ENCODE peak calls at places on chromosomes 3 and 15, in four cellular contexts. J, O, Y and Q are unnamed samples.

GRCh38 chr3:150545419-150546225 is 674 bp downstream of the SERP1 start:
- DNase-seq in O (peak), J (peak), Y (no peak), Q (peak)

GRCh38 chr3:24249523-24249922 is 245.1 kb downstream of the THRB start:
- DNase-seq in J (no peak), Y (no peak), O (no peak), Q (no peak)

GRCh38 chr3:169604568-169604967 is 58.9 kb downstream of the MECOM start:
- DNase-seq in Y (no peak), J (no peak), O (no peak), Q (no peak)

GRCh38 chr15:57510647-57511046 is 81.1 kb upstream of the MYZAP start:
- DNase-seq in J (peak), O (no peak), Y (no peak), Q (peak)

GRCh38 chr15:90203922-90204321 is 2.8 kb downstream of the SEMA4B start:
- DNase-seq in O (no peak), Y (no peak), J (no peak), Q (peak)

GRCh38 chr3:49868951-49869454 is 703 bp downstream of the CAMKV start:
- DNase-seq in J (no peak), Y (no peak), O (no peak), Q (no peak)

GRCh38 chr15:85800460-85801123 is 5.9 kb upstream of the KLHL25 start:
- DNase-seq in O (peak), Y (no peak), J (peak), Q (peak)

GRCh38 chr3:172454180-172454579 is 5.9 kb upstream of the GHSR start:
- DNase-seq in Y (no peak), O (no peak), J (no peak), Q (no peak)

GRCh38 chr3:62669161-62669560 is 206.1 kb downstream of the CADPS start:
- DNase-seq in J (no peak), Y (no peak), O (no peak), Q (no peak)

GRCh38 chr3:9135930-9136525 is 113.4 kb downstream of the SRGAP3 start:
- DNase-seq in Y (no peak), O (no peak), J (no peak), Q (no peak)

GRCh38 chr3:195253981-195254432 is 17.0 kb downstream of the XXYLT1 start:
- DNase-seq in J (no peak), O (no peak), Y (no peak), Q (no peak)

GRCh38 chr3:192833177-192833890 is 84.3 kb downstream of the MB21D2 start:
- DNase-seq in Y (peak), O (no peak), J (no peak), Q (peak)

GRCh38 chr3:49647741-49648140 is 26.4 kb upstream of the APEH start:
- DNase-seq in O (no peak), J (peak), Y (no peak), Q (no peak)

GRCh38 chr15:59738676-59739075 is 49.6 kb upstream of the BNIP2 start:
- DNase-seq in O (no peak), J (no peak), Y (no peak), Q (peak)

GRCh38 chr3:81612768-81613167 is 148.7 kb downstream of the GBE1 start:
- DNase-seq in O (no peak), J (no peak), Y (no peak), Q (no peak)

GRCh38 chr15:89822030-89822429 is 7.4 kb upstream of the ANPEP start:
- DNase-seq in Y (no peak), O (no peak), J (no peak), Q (no peak)

GRCh38 chr3:72839057-72839456 is 9.2 kb downstream of the SHQ1 start:
- DNase-seq in Y (no peak), O (no peak), J (no peak), Q (no peak)

GRCh38 chr3:124800511-124801374 is 70.5 kb downstream of the UMPS start:
- DNase-seq in J (peak), Y (no peak), O (no peak), Q (peak)

GRCh38 chr3:48411041-48411588 is 18.8 kb downstream of the PLXNB1 start:
- DNase-seq in O (no peak), Y (no peak), J (no peak), Q (no peak)

GRCh38 chr15:71392821-71393220 is 277.6 kb downstream of the THSD4 start:
- DNase-seq in J (no peak), O (no peak), Y (no peak), Q (no peak)

GRCh38 chr3:134473868-134474546 is 11.8 kb downstream of the ANAPC13 start:
- DNase-seq in J (peak), O (peak), Y (peak), Q (peak)

GRCh38 chr15:101429646-101430045 is 59.9 kb downstream of the PCSK6 start:
- DNase-seq in Y (no peak), J (no peak), O (no peak), Q (no peak)

GRCh38 chr3:64216706-64217105 is 8.6 kb downstream of the PRICKLE2 start:
- DNase-seq in O (no peak), Y (no peak), J (peak), Q (peak)

GRCh38 chr3:58334013-58334321 is 1.3 kb downstream of the PXK start:
- DNase-seq in O (no peak), Y (no peak), J (no peak), Q (no peak)

GRCh38 chr3:168801792-168802191 is 706.1 kb upstream of the GOLIM4 start:
- DNase-seq in Y (peak), J (no peak), O (no peak), Q (no peak)

GRCh38 chr3:64502284-64502683 is 185.5 kb downstream of the ADAMTS9 start:
- DNase-seq in O (no peak), J (no peak), Y (no peak), Q (no peak)

GRCh38 chr3:55412580-55412979 is 74.5 kb downstream of the WNT5A start:
- DNase-seq in O (no peak), J (no peak), Y (no peak), Q (no peak)

GRCh38 chr3:16366-16765 is 180.2 kb upstream of the CHL1 start:
- DNase-seq in Y (no peak), J (no peak), O (no peak), Q (no peak)

GRCh38 chr3:74614133-74614967 is at the start of gene CNTN3:
- DNase-seq in O (no peak), J (no peak), Y (no peak), Q (peak)

GRCh38 chr3:149480326-149481017 is 6.0 kb downstream of the TM4SF4 start:
- DNase-seq in J (peak), O (peak), Y (peak), Q (peak)

GRCh38 chr15:89155656-89156055 is 65.7 kb downstream of the RLBP1 start:
- DNase-seq in Y (no peak), O (no peak), J (no peak), Q (no peak)

GRCh38 chr15:57586661-57587404 is 4.9 kb upstream of the MYZAP start:
- DNase-seq in Y (no peak), O (no peak), J (no peak), Q (no peak)